ENCODE peak calls at places on chromosomes 5 and 9, in eight cellular contexts. H, P, Z, V, D, W, U and F are unnamed samples.

GRCh38 chr9:74875656-74876055 is 12.1 kb downstream of the TRPM6 start:
- DNase-seq in H (no peak), P (no peak), Z (no peak), V (no peak), D (no peak), W (no peak), U (no peak), F (peak)

GRCh38 chr9:123168526-123168925 is 99.9 kb downstream of the STRBP start:
- DNase-seq in H (no peak), P (no peak), Z (no peak), V (no peak), D (no peak), W (no peak), U (no peak), F (no peak)

GRCh38 chr9:28620661-28621060 is 1047.4 kb upstream of the C9orf72 start:
- DNase-seq in H (no peak), P (no peak), Z (no peak), V (no peak), D (no peak), W (no peak), U (no peak), F (no peak)

GRCh38 chr5:28415791-28416443 is 1377.5 kb upstream of the CDH9 start:
- DNase-seq in H (no peak), P (no peak), Z (no peak), V (no peak), D (no peak), W (no peak), U (no peak), F (no peak)

GRCh38 chr9:95087659-95088242 is 229.8 kb downstream of the FANCC start:
- DNase-seq in H (peak), P (no peak), Z (no peak), V (no peak), D (peak), W (no peak), U (no peak), F (no peak)

GRCh38 chr5:60026174-60026573 is 132.6 kb upstream of the PDE4D start:
- DNase-seq in H (peak), P (peak), Z (peak), V (no peak), D (no peak), W (peak), U (no peak), F (no peak)

GRCh38 chr5:138874771-138875628 is at the start of gene LRRTM2:
- DNase-seq in H (peak), P (peak), Z (peak), V (peak), D (no peak), W (peak), U (no peak), F (no peak)

GRCh38 chr9:112135706-112136105 is 39.4 kb downstream of the SUSD1 start:
- DNase-seq in H (no peak), P (no peak), Z (no peak), V (no peak), D (peak), W (no peak), U (no peak), F (no peak)

GRCh38 chr5:168174376-168174775 is 117.1 kb upstream of the WWC1 start:
- DNase-seq in H (no peak), P (no peak), Z (peak), V (no peak), D (no peak), W (peak), U (no peak), F (no peak)

GRCh38 chr5:9380108-9380507 is 165.8 kb downstream of the SEMA5A start:
- DNase-seq in H (no peak), P (peak), Z (no peak), V (no peak), D (no peak), W (no peak), U (no peak), F (no peak)

GRCh38 chr9:79581388-79581787 is 9.6 kb downstream of the TLE4 start:
- DNase-seq in H (peak), P (peak), Z (no peak), V (no peak), D (peak), W (peak), U (no peak), F (no peak)

GRCh38 chr5:103295424-103295823 is 36.9 kb downstream of the MACIR start:
- DNase-seq in H (no peak), P (no peak), Z (no peak), V (no peak), D (no peak), W (no peak), U (no peak), F (no peak)

GRCh38 chr5:56737002-56737621 is 78.2 kb upstream of the MAP3K1 start:
- DNase-seq in H (peak), P (peak), Z (peak), V (no peak), D (no peak), W (peak), U (no peak), F (no peak)

GRCh38 chr9:98514841-98515240 is 193.9 kb downstream of the GABBR2 start:
- DNase-seq in H (no peak), P (no peak), Z (no peak), V (no peak), D (no peak), W (no peak), U (no peak), F (no peak)

GRCh38 chr5:82367930-82368329 is 89.8 kb upstream of the RPS23 start:
- DNase-seq in H (no peak), P (no peak), Z (no peak), V (no peak), D (no peak), W (no peak), U (no peak), F (no peak)

GRCh38 chr9:131366745-131367401 is 27.0 kb upstream of the PRRC2B start:
- DNase-seq in H (peak), P (peak), Z (peak), V (no peak), D (peak), W (peak), U (no peak), F (no peak)
- TF ChIP-seq CTCF in H (peak), P (peak), Z (peak), V (peak), D (no peak), W (peak), U (no peak), F (peak)

DNA sequence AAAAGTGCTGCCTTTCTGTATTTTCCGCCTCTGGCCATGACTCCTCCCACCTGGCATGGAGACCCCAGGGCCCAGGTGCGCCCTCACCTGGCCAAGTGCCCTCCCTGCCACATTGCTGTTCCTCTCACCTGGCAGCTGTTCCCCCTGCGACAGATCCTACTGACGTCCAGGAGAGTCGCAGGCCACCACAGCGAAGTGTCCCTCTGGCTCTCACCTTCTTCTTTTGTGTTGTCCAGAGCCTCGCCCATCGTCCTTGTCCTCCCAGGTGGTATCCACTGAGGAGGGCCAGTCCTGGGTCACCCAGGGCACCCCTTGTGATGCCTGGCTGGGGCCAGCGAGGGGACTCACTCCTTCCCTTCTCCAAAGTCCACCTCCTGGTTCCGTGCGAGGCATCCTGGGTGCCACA is 2.6 kb downstream of the NKD2 start:
- DNase-seq in H (no peak), P (no peak), Z (no peak), V (no peak), D (peak), W (no peak), U (no peak), F (peak)
- TF ChIP-seq CTCF in H (peak), P (no peak), Z (peak), V (peak), D (peak), W (peak), U (no peak), F (peak)

GRCh38 chr5:136018814-136019777 is 9.7 kb upstream of the TGFBI start:
- DNase-seq in H (peak), P (peak), Z (peak), V (no peak), D (no peak), W (peak), U (no peak), F (no peak)

GRCh38 chr5:136015966-136016365 is 12.8 kb upstream of the TGFBI start:
- DNase-seq in H (no peak), P (no peak), Z (no peak), V (no peak), D (no peak), W (no peak), U (no peak), F (no peak)

GRCh38 chr5:136020001-136020382 is 8.8 kb upstream of the TGFBI start:
- DNase-seq in H (no peak), P (no peak), Z (no peak), V (no peak), D (no peak), W (no peak), U (no peak), F (no peak)

GRCh38 chr5:136014976-136015375 is 13.8 kb upstream of the TGFBI start:
- DNase-seq in H (no peak), P (no peak), Z (no peak), V (no peak), D (no peak), W (no peak), U (no peak), F (no peak)

GRCh38 chr5:136016945-136017530 is 11.8 kb upstream of the TGFBI start:
- DNase-seq in H (peak), P (peak), Z (no peak), V (no peak), D (no peak), W (peak), U (peak), F (no peak)
- TF ChIP-seq CTCF in H (peak), P (no peak), Z (no peak), V (no peak), D (no peak), W (no peak), U (no peak), F (no peak)

GRCh38 chr9:37042421-37042820 is 8.4 kb upstream of the PAX5 start:
- DNase-seq in H (no peak), P (no peak), Z (no peak), V (no peak), D (no peak), W (no peak), U (no peak), F (no peak)
- TF ChIP-seq CTCF in H (no peak), P (no peak), Z (no peak), V (no peak), D (no peak), W (no peak), U (no peak), F (no peak)

GRCh38 chr5:34497031-34497808 is 158.9 kb upstream of the RAI14 start:
- DNase-seq in H (no peak), P (no peak), Z (no peak), V (no peak), D (no peak), W (peak), U (no peak), F (no peak)

GRCh38 chr5:34495178-34495577 is 160.9 kb upstream of the RAI14 start:
- DNase-seq in H (no peak), P (no peak), Z (no peak), V (no peak), D (no peak), W (no peak), U (no peak), F (no peak)

GRCh38 chr5:34494111-34494755 is 161.9 kb upstream of the RAI14 start:
- DNase-seq in H (peak), P (peak), Z (peak), V (no peak), D (no peak), W (peak), U (no peak), F (no peak)

GRCh38 chr5:34498582-34498981 is 157.5 kb upstream of the RAI14 start:
- DNase-seq in H (no peak), P (no peak), Z (no peak), V (no peak), D (no peak), W (peak), U (no peak), F (no peak)

GRCh38 chr5:34496258-34496657 is 159.9 kb upstream of the RAI14 start:
- DNase-seq in H (no peak), P (no peak), Z (no peak), V (no peak), D (no peak), W (peak), U (no peak), F (no peak)
- TF ChIP-seq CTCF in H (no peak), P (no peak), Z (no peak), V (no peak), D (no peak), W (no peak), U (no peak), F (no peak)

DNA sequence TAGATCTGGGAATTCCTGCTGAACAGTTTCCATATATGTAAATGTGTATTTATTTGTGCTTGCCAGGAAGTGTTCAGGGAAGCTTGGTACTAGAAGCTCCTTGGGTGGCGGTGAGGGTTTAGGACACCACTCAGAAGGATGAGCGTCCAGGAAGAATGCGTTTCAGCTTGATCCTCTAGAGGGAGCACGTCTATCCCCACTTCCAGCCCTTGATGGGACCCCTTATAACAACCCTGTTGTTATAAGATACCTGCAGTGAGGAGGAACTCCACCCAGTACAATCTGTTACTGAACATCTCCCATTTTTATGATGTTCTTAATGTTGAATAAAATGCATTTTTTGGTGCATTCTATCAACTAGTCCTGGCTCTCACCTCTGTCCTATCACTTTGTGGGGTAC is 88.9 kb downstream of the CYFIP2 start:
- DNase-seq in H (no peak), P (no peak), Z (no peak), V (no peak), D (no peak), W (no peak), U (no peak), F (no peak)
- TF ChIP-seq CTCF in H (peak), P (peak), Z (peak), V (peak), D (no peak), W (peak), U (no peak), F (peak)

DNA sequence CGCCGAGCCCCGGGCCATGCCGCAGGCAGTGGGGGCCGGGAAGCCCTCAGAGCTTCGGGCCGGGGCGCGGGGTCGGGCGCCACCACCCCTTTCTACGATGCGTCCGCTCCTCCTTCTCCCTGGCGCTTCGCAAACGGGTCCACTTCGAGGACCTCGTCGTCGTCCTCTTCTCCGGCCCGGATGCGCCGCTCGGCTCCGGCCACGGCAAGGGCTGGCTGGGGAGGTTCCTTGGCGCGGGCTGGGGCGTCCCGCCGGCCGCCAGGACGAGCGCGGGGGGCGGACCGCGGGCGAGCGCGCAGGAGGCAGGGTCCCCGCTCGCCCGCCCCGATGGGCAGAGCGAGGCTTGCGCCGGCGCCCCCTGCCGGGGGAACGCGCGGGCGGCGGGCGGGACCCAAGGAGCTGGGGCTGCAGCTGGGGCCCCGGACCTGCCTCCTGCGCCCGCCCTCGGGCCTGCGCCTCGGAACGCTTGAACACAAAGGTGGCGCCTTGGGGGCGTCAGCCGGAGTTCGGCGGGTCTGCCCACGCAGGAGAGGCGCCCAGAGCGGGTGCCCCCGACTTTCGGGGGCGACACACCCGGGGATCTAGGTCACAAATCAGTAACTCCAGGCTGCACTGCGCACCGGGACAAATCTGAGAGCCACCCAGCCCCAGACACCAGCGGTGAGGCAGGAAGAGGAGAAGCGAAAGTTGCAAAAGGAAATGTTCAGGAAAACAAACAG is at the start of gene ROR2:
- DNase-seq in H (no peak), P (peak), Z (no peak), V (peak), D (peak), W (peak), U (no peak), F (peak)
- TF ChIP-seq CTCF in H (peak), P (peak), Z (peak), V (peak), D (peak), W (peak), U (no peak), F (peak)